ENCODE peak calls at places on chromosomes 3 and 15, in four cellular contexts. H is lung, A is T47D, D is NCI-H1105. B is an unnamed sample.

GRCh38 chr3:187919535-187919934 is 174.3 kb upstream of the BCL6 start:
- DNase-seq in H (no peak), A (no peak), D (no peak), B (no peak)

GRCh38 chr15:68614621-68615035 is 35.8 kb downstream of the CORO2B start:
- DNase-seq in A (no peak), D (no peak), H (no peak), B (no peak)

GRCh38 chr3:158105124-158105709 is 1.0 kb downstream of the SHOX2 start:
- DNase-seq in H (no peak), A (no peak), D (peak), B (no peak)

GRCh38 chr15:25739687-25740121 is 123.4 kb downstream of the ATP10A start:
- DNase-seq in H (no peak), A (peak), D (no peak), B (no peak)

GRCh38 chr3:119559441-119559963 is at the start of gene CD80:
- DNase-seq in H (peak), A (peak), D (no peak), B (peak)

GRCh38 chr15:68154923-68155559 is 50.1 kb downstream of the CALML4 start:
- DNase-seq in D (peak), A (peak), H (no peak), B (peak)

GRCh38 chr3:113552851-113553250 is 20.5 kb downstream of the SIDT1 start:
- DNase-seq in D (no peak), H (no peak), A (peak), B (no peak)

GRCh38 chr3:2303567-2303966 is 204.9 kb downstream of the CNTN4 start:
- DNase-seq in H (no peak), D (no peak), A (peak), B (no peak)

GRCh38 chr3:52771702-52772101 is 962 bp upstream of the NEK4 start:
- DNase-seq in H (no peak), A (no peak), D (no peak), B (no peak)

GRCh38 chr15:70775160-70775559 is 11.8 kb upstream of the UACA start:
- DNase-seq in D (no peak), A (no peak), H (no peak), B (no peak)

GRCh38 chr15:67024322-67024997 is 40.9 kb upstream of the SMAD3 start:
- DNase-seq in A (peak), D (no peak), H (peak), B (no peak)

GRCh38 chr3:50486219-50486888 is 17.1 kb downstream of the CACNA2D2 start:
- DNase-seq in D (no peak), H (no peak), A (no peak), B (no peak)

GRCh38 chr15:81966628-81967027 is 79.2 kb downstream of the MEX3B start:
- DNase-seq in A (no peak), D (no peak), H (no peak), B (no peak)

GRCh38 chr15:50128266-50128665 is 9.2 kb upstream of the ATP8B4 start:
- DNase-seq in D (no peak), H (peak), A (peak), B (no peak)

B was measured in DMS153.